ENCODE peak calls at places on chromosomes 16 and 17, in seven cellular contexts. One of them, this sample, is unnamed.

GRCh38 chr16:31385680-31386079 is 7.5 kb upstream of the ITGAD start:
- DNase-seq in MG63: no peak
- DNase-seq in cardiac fibroblast: no peak
- DNase-seq in esophagus squamous epithelium: no peak
- DNase-seq in mesendoderm: no peak
- DNase-seq in astrocyte: no peak
- DNase-seq in lower leg skin: no peak
- DNase-seq in this sample: no peak

GRCh38 chr17:78378225-78379133 is at the start of gene PGS1:
- DNase-seq in esophagus squamous epithelium: no peak
- DNase-seq in astrocyte: no peak
- DNase-seq in mesendoderm: peak; percentile 82
- DNase-seq in lower leg skin: peak; percentile 96
- DNase-seq in cardiac fibroblast: peak; percentile 79
- DNase-seq in MG63: peak; percentile 82
- DNase-seq in this sample: peak; percentile 63

GRCh38 chr17:3765981-3766380 is 35.0 kb downstream of the ITGAE start:
- DNase-seq in mesendoderm: no peak
- DNase-seq in cardiac fibroblast: no peak
- DNase-seq in astrocyte: no peak
- DNase-seq in MG63: no peak
- DNase-seq in esophagus squamous epithelium: no peak
- DNase-seq in lower leg skin: no peak
- DNase-seq in this sample: no peak

GRCh38 chr16:73183678-73184092 is 135.8 kb upstream of the ZFHX3 start:
- DNase-seq in astrocyte: no peak
- DNase-seq in lower leg skin: no peak
- DNase-seq in cardiac fibroblast: peak; percentile 24
- DNase-seq in mesendoderm: no peak
- DNase-seq in esophagus squamous epithelium: no peak
- DNase-seq in MG63: no peak
- DNase-seq in this sample: peak; percentile 33

GRCh38 chr17:64130559-64131001 is 636 bp upstream of the ERN1 start:
- DNase-seq in mesendoderm: no peak
- DNase-seq in esophagus squamous epithelium: no peak
- DNase-seq in astrocyte: peak; percentile 36
- DNase-seq in MG63: no peak
- DNase-seq in cardiac fibroblast: peak; percentile 87
- DNase-seq in lower leg skin: no peak
- DNase-seq in this sample: peak; percentile 69

GRCh38 chr17:45753645-45754225 is 30.4 kb upstream of the CRHR1 start:
- DNase-seq in esophagus squamous epithelium: no peak
- DNase-seq in cardiac fibroblast: no peak
- DNase-seq in mesendoderm: no peak
- DNase-seq in astrocyte: no peak
- DNase-seq in MG63: no peak
- DNase-seq in lower leg skin: no peak
- DNase-seq in this sample: no peak

GRCh38 chr17:66541461-66542182 is 239.2 kb downstream of the PRKCA start:
- DNase-seq in cardiac fibroblast: peak; percentile 67
- DNase-seq in esophagus squamous epithelium: no peak
- DNase-seq in MG63: no peak
- DNase-seq in lower leg skin: no peak
- DNase-seq in mesendoderm: no peak
- DNase-seq in astrocyte: peak; percentile 50
- DNase-seq in this sample: no peak

GRCh38 chr16:1097800-1098199 is 1.8 kb upstream of the C1QTNF8 start:
- DNase-seq in astrocyte: no peak
- DNase-seq in lower leg skin: no peak
- DNase-seq in MG63: peak; percentile 52
- DNase-seq in mesendoderm: no peak
- DNase-seq in esophagus squamous epithelium: no peak
- DNase-seq in cardiac fibroblast: no peak
- DNase-seq in this sample: no peak

GRCh38 chr17:63190821-63191220 is 224.8 kb downstream of the TANC2 start:
- DNase-seq in mesendoderm: no peak
- DNase-seq in MG63: no peak
- DNase-seq in cardiac fibroblast: no peak
- DNase-seq in lower leg skin: no peak
- DNase-seq in astrocyte: no peak
- DNase-seq in esophagus squamous epithelium: no peak
- DNase-seq in this sample: no peak

GRCh38 chr17:73155410-73156165 is 9.2 kb upstream of the SSTR2 start:
- DNase-seq in astrocyte: no peak
- DNase-seq in MG63: no peak
- DNase-seq in esophagus squamous epithelium: no peak
- DNase-seq in cardiac fibroblast: no peak
- DNase-seq in mesendoderm: peak; percentile 45
- DNase-seq in lower leg skin: no peak
- DNase-seq in this sample: no peak

GRCh38 chr17:8072727-8073461 is 14.6 kb downstream of the ALOX12B start:
- DNase-seq in esophagus squamous epithelium: no peak
- DNase-seq in lower leg skin: no peak
- DNase-seq in astrocyte: no peak
- DNase-seq in mesendoderm: no peak
- DNase-seq in cardiac fibroblast: no peak
- DNase-seq in MG63: no peak
- DNase-seq in this sample: no peak
- H3K4me3 ChIP-seq in esophagus squamous epithelium: peak overlapping the region; percentile 18
- H3K4me3 ChIP-seq in lower leg skin: no peak overlapping the region
- H3K4me3 ChIP-seq in astrocyte: no peak overlapping the region
- H3K4me3 ChIP-seq in mesendoderm: no peak overlapping the region
- H3K4me3 ChIP-seq in cardiac fibroblast: no peak overlapping the region
- H3K4me3 ChIP-seq in MG63: no peak overlapping the region
- H3K4me3 ChIP-seq in this sample: no peak overlapping the region

GRCh38 chr16:85029413-85029794 is 1.8 kb downstream of the KIAA0513 start:
- DNase-seq in astrocyte: peak; percentile 49
- DNase-seq in mesendoderm: peak; percentile 63
- DNase-seq in lower leg skin: no peak
- DNase-seq in MG63: no peak
- DNase-seq in cardiac fibroblast: peak; percentile 73
- DNase-seq in esophagus squamous epithelium: no peak
- DNase-seq in this sample: peak; percentile 69
- H3K4me3 ChIP-seq in astrocyte: peak overlapping the region; percentile 84
- H3K4me3 ChIP-seq in mesendoderm: no peak overlapping the region
- H3K4me3 ChIP-seq in lower leg skin: no peak overlapping the region
- H3K4me3 ChIP-seq in MG63: no peak overlapping the region
- H3K4me3 ChIP-seq in cardiac fibroblast: no peak overlapping the region
- H3K4me3 ChIP-seq in esophagus squamous epithelium: peak overlapping the region; percentile 74
- H3K4me3 ChIP-seq in this sample: peak overlapping the region; percentile 59

DNA sequence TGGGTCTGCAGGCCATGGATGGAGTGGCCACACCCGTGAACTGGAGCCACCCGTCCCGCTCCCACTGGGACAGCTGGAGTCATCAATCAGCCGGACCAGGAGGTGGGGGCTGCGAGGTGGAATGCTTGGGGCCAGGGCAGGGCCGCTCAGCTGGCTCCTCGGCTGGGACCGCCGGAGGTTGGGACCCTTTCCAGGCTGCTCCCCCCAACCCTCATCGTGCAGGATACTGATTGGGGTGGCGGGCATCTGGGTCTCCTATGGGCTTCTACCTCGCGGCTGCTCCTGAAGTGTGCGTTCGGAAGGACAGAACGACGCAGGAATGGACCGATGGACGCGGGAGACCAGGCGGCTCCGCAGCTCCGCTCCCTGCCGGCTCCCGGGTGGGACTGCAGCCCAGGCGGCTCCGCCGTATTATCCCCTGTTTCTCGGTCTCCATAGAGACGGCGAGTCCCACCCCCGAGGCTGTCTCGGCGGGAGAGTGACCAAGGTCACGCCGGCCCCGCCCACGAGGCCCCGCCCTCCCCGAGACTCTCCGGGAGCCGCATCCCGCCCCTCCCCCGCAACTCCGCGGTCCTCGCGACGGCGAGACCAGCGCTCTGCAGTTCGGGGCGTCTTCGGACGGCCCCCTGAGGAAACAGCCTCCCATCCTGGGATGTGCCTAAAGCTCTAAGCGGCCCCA is at the start of gene TPPP3:
- DNase-seq in cardiac fibroblast: peak; percentile 71
- DNase-seq in MG63: no peak
- DNase-seq in lower leg skin: peak; percentile 97
- DNase-seq in astrocyte: peak; percentile 49
- DNase-seq in mesendoderm: peak; percentile 91
- DNase-seq in esophagus squamous epithelium: no peak
- DNase-seq in this sample: peak; percentile 76
- H3K4me3 ChIP-seq in cardiac fibroblast: peak within 1 kb of the TSS; percentile 21
- H3K4me3 ChIP-seq in MG63: no peak within 1 kb of the TSS
- H3K4me3 ChIP-seq in lower leg skin: no peak within 1 kb of the TSS
- H3K4me3 ChIP-seq in astrocyte: peak within 1 kb of the TSS; percentile 41
- H3K4me3 ChIP-seq in mesendoderm: no peak within 1 kb of the TSS
- H3K4me3 ChIP-seq in esophagus squamous epithelium: peak within 1 kb of the TSS; percentile 48
- H3K4me3 ChIP-seq in this sample: peak within 1 kb of the TSS; percentile 29

GRCh38 chr16:78189121-78189520 is 89.7 kb downstream of the WWOX start:
- DNase-seq in esophagus squamous epithelium: no peak
- DNase-seq in lower leg skin: no peak
- DNase-seq in mesendoderm: no peak
- DNase-seq in MG63: no peak
- DNase-seq in cardiac fibroblast: no peak
- DNase-seq in astrocyte: no peak
- DNase-seq in this sample: no peak
- H3K4me3 ChIP-seq in esophagus squamous epithelium: no peak overlapping the region
- H3K4me3 ChIP-seq in lower leg skin: no peak overlapping the region
- H3K4me3 ChIP-seq in mesendoderm: no peak overlapping the region
- H3K4me3 ChIP-seq in MG63: no peak overlapping the region
- H3K4me3 ChIP-seq in cardiac fibroblast: no peak overlapping the region
- H3K4me3 ChIP-seq in astrocyte: no peak overlapping the region
- H3K4me3 ChIP-seq in this sample: no peak overlapping the region

GRCh38 chr17:80921741-80922579 is 69.7 kb upstream of the CHMP6 start:
- DNase-seq in mesendoderm: no peak
- DNase-seq in astrocyte: no peak
- DNase-seq in esophagus squamous epithelium: no peak
- DNase-seq in cardiac fibroblast: no peak
- DNase-seq in lower leg skin: no peak
- DNase-seq in MG63: no peak
- DNase-seq in this sample: no peak

GRCh38 chr17:80920406-80920805 is 71.2 kb upstream of the CHMP6 start:
- DNase-seq in mesendoderm: no peak
- DNase-seq in MG63: no peak
- DNase-seq in lower leg skin: no peak
- DNase-seq in cardiac fibroblast: peak; percentile 55
- DNase-seq in astrocyte: peak; percentile 53
- DNase-seq in esophagus squamous epithelium: no peak
- DNase-seq in this sample: peak; percentile 67

GRCh38 chr17:80919331-80920284 is 72.0 kb upstream of the CHMP6 start:
- DNase-seq in lower leg skin: no peak
- DNase-seq in MG63: no peak
- DNase-seq in mesendoderm: no peak
- DNase-seq in astrocyte: no peak
- DNase-seq in cardiac fibroblast: no peak
- DNase-seq in esophagus squamous epithelium: no peak
- DNase-seq in this sample: no peak

GRCh38 chr17:80922580-80923160 is 69.0 kb upstream of the CHMP6 start:
- DNase-seq in cardiac fibroblast: no peak
- DNase-seq in lower leg skin: no peak
- DNase-seq in esophagus squamous epithelium: no peak
- DNase-seq in mesendoderm: no peak
- DNase-seq in MG63: no peak
- DNase-seq in astrocyte: no peak
- DNase-seq in this sample: no peak

GRCh38 chr17:80921159-80921558 is 70.5 kb upstream of the CHMP6 start:
- DNase-seq in lower leg skin: no peak
- DNase-seq in cardiac fibroblast: no peak
- DNase-seq in MG63: no peak
- DNase-seq in esophagus squamous epithelium: no peak
- DNase-seq in astrocyte: no peak
- DNase-seq in mesendoderm: no peak
- DNase-seq in this sample: no peak
- H3K4me3 ChIP-seq in lower leg skin: no peak overlapping the region
- H3K4me3 ChIP-seq in cardiac fibroblast: no peak overlapping the region
- H3K4me3 ChIP-seq in MG63: no peak overlapping the region
- H3K4me3 ChIP-seq in esophagus squamous epithelium: no peak overlapping the region
- H3K4me3 ChIP-seq in astrocyte: no peak overlapping the region
- H3K4me3 ChIP-seq in mesendoderm: no peak overlapping the region
- H3K4me3 ChIP-seq in this sample: no peak overlapping the region

GRCh38 chr17:50153650-50154575 is 3.4 kb upstream of the PPP1R9B start:
- DNase-seq in MG63: peak; percentile 84
- DNase-seq in astrocyte: no peak
- DNase-seq in cardiac fibroblast: no peak
- DNase-seq in esophagus squamous epithelium: no peak
- DNase-seq in mesendoderm: no peak
- DNase-seq in lower leg skin: no peak
- DNase-seq in this sample: no peak

GRCh38 chr17:50151937-50152547 is 1.6 kb upstream of the PPP1R9B start:
- DNase-seq in esophagus squamous epithelium: peak; percentile 46
- DNase-seq in astrocyte: peak; percentile 80
- DNase-seq in MG63: peak; percentile 97
- DNase-seq in mesendoderm: peak; percentile 98
- DNase-seq in cardiac fibroblast: peak; percentile 88
- DNase-seq in lower leg skin: peak; percentile 97
- DNase-seq in this sample: peak; percentile 86

GRCh38 chr17:50152736-50153135 is 2.3 kb upstream of the PPP1R9B start:
- DNase-seq in esophagus squamous epithelium: no peak
- DNase-seq in MG63: no peak
- DNase-seq in cardiac fibroblast: no peak
- DNase-seq in lower leg skin: no peak
- DNase-seq in mesendoderm: no peak
- DNase-seq in astrocyte: no peak
- DNase-seq in this sample: no peak

GRCh38 chr17:50155115-50155819 is 4.8 kb upstream of the PPP1R9B start:
- DNase-seq in astrocyte: no peak
- DNase-seq in cardiac fibroblast: peak; percentile 49
- DNase-seq in esophagus squamous epithelium: no peak
- DNase-seq in lower leg skin: no peak
- DNase-seq in mesendoderm: no peak
- DNase-seq in MG63: peak; percentile 58
- DNase-seq in this sample: no peak

GRCh38 chr17:50154604-50155003 is 4.1 kb upstream of the PPP1R9B start:
- DNase-seq in MG63: no peak
- DNase-seq in esophagus squamous epithelium: no peak
- DNase-seq in lower leg skin: no peak
- DNase-seq in astrocyte: no peak
- DNase-seq in mesendoderm: no peak
- DNase-seq in cardiac fibroblast: no peak
- DNase-seq in this sample: no peak
- H3K4me3 ChIP-seq in MG63: no peak overlapping the region
- H3K4me3 ChIP-seq in esophagus squamous epithelium: no peak overlapping the region
- H3K4me3 ChIP-seq in lower leg skin: no peak overlapping the region
- H3K4me3 ChIP-seq in astrocyte: no peak overlapping the region
- H3K4me3 ChIP-seq in mesendoderm: no peak overlapping the region
- H3K4me3 ChIP-seq in cardiac fibroblast: no peak overlapping the region
- H3K4me3 ChIP-seq in this sample: no peak overlapping the region

DNA sequence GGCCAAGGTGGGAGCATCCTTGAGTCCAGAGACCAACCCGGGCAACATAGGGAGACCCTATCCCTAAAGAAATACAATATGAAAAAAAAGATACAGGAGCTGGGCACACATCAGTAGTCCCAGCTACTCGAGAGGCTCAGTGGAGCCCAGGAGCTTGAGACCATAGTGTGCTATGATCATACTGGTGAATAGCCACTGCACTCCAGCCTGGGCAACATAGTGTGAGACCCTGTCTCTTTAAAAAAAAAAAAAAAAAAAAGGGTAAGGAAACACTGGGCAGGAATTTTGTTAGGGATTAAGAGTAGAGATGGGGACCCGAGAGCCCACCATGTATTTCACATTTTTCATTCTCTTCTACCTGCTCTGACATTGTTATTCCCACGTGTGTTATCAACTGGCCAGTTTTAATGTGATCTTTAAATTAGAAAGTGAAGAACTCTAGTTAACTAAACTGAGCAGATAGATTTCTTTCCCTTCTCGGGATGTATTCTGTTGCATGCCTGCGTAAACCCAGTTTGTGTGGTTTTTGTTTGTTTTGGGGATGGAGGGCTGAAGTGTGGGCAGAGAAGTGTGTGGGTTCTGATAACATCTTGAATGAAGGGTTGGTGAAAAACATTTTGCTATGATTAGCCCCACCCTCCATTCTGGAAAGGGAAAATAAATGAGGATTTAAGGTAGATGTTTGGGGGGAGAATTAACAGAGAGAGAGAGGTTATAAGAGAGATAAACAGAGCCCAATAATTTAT is 17.2 kb upstream of the SNTB2 start:
- DNase-seq in lower leg skin: peak; percentile 52
- DNase-seq in esophagus squamous epithelium: no peak
- DNase-seq in astrocyte: no peak
- DNase-seq in MG63: no peak
- DNase-seq in mesendoderm: no peak
- DNase-seq in cardiac fibroblast: no peak
- DNase-seq in this sample: no peak
- H3K4me3 ChIP-seq in lower leg skin: no peak overlapping the region
- H3K4me3 ChIP-seq in esophagus squamous epithelium: no peak overlapping the region
- H3K4me3 ChIP-seq in astrocyte: no peak overlapping the region
- H3K4me3 ChIP-seq in MG63: no peak overlapping the region
- H3K4me3 ChIP-seq in mesendoderm: no peak overlapping the region
- H3K4me3 ChIP-seq in cardiac fibroblast: no peak overlapping the region
- H3K4me3 ChIP-seq in this sample: no peak overlapping the region

This sample was measured in fibroblast of mammary gland.